ENCODE peak calls at places on chromosomes 13 and 19, in five cellular contexts. C is naive thymus-derived CD4-positive, alpha-beta T cell; R is NCI-H1092; X is GM04504; V is WTC11. H is an unnamed sample.

GRCh38 chr13:48493851-48494250 is 39.0 kb downstream of the RCBTB2 start:
- DNase-seq in C (no peak), R (no peak), X (no peak), V (no peak), H (no peak)

GRCh38 chr13:110813646-110814624 is 100.4 kb downstream of the ING1 start:
- DNase-seq in C (peak; percentile 20), R (no peak), X (no peak), V (no peak), H (no peak)

GRCh38 chr13:51584731-51585191 is 499 bp downstream of the WDFY2 start:
- DNase-seq in C (peak; percentile 68), R (peak; percentile 37), X (no peak), V (peak; percentile 72), H (peak; percentile 83)

GRCh38 chr13:48066310-48066989 is 28.5 kb downstream of the MED4 start:
- DNase-seq in C (peak; percentile 28), R (no peak), X (no peak), V (no peak), H (no peak)

GRCh38 chr19:19575411-19575810 is 37.3 kb downstream of the CILP2 start:
- DNase-seq in C (no peak), R (peak; percentile 14), X (no peak), V (no peak), H (peak; percentile 42)

GRCh38 chr13:44713793-44714469 is 137.8 kb upstream of the TSC22D1 start:
- DNase-seq in C (no peak), R (no peak), X (peak; percentile 76), V (no peak), H (peak; percentile 95)

GRCh38 chr19:18999016-18999758 is 34.1 kb downstream of the SUGP2 start:
- DNase-seq in C (no peak), R (no peak), X (no peak), V (no peak), H (no peak)

GRCh38 chr19:58429745-58430144 is 10.2 kb downstream of the ZNF132 start:
- DNase-seq in C (no peak), R (no peak), X (no peak), V (no peak), H (no peak)

GRCh38 chr13:31605076-31605858 is 134.1 kb upstream of the RXFP2 start:
- DNase-seq in C (no peak), R (no peak), X (no peak), V (no peak), H (no peak)

GRCh38 chr13:90205911-90206310 is 1141.6 kb upstream of the MIR17HG start:
- DNase-seq in C (no peak), R (no peak), X (no peak), V (no peak), H (no peak)

GRCh38 chr19:42140125-42140754 is 8.0 kb upstream of the POU2F2 start:
- DNase-seq in C (peak; percentile 48), R (no peak), X (peak; percentile 39), V (peak; percentile 91), H (peak; percentile 88)

GRCh38 chr13:51760592-51760991 is 43.4 kb downstream of the DHRS12 start:
- DNase-seq in C (no peak), R (no peak), X (no peak), V (no peak), H (no peak)

GRCh38 chr13:25281937-25282332 is 5.4 kb downstream of the MTMR6 start:
- DNase-seq in C (no peak), R (no peak), X (no peak), V (no peak), H (no peak)

GRCh38 chr13:97194473-97194872 is 27.7 kb upstream of the MBNL2 start:
- DNase-seq in C (no peak), R (no peak), X (peak; percentile 4), V (no peak), H (peak; percentile 91)

H was measured in mesendoderm.